ENCODE peak calls at places on chromosomes 1 and 21, in nine cellular contexts. V, F, W, X, E, O, M, B and K are unnamed samples.

GRCh38 chr21:34813266-34813886 is 144.6 kb downstream of the CLIC6 start:
- DNase-seq in O (peak; percentile 28), E (no peak), F (no peak), W (no peak), X (no peak), V (no peak), M (no peak), B (no peak), K (peak; percentile 62)

GRCh38 chr1:241749924-241750695 is 97.9 kb upstream of the EXO1 start:
- DNase-seq in X (no peak), F (no peak), B (no peak), O (no peak), W (no peak), M (no peak), V (no peak), E (no peak), K (no peak)

GRCh38 chr1:170518965-170519364 is 13.0 kb upstream of the GORAB start:
- DNase-seq in O (no peak), X (no peak), E (no peak), V (no peak), M (no peak), W (no peak), F (no peak), B (no peak), K (no peak)

GRCh38 chr1:3403011-3403345 is 51.5 kb upstream of the ARHGEF16 start:
- DNase-seq in V (no peak), B (no peak), F (no peak), M (no peak), W (no peak), E (no peak), O (no peak), X (no peak), K (no peak)

GRCh38 chr1:1197551-1198422 is 8.6 kb downstream of the TNFRSF18 start:
- DNase-seq in O (no peak), X (peak; percentile 51), E (peak; percentile 7), B (no peak), W (no peak), M (no peak), V (peak; percentile 64), F (no peak), K (no peak)

GRCh38 chr1:155984341-155984740 is 6.0 kb upstream of the ARHGEF2 start:
- DNase-seq in F (no peak), E (no peak), W (no peak), O (no peak), M (no peak), V (no peak), B (no peak), X (no peak), K (no peak)

GRCh38 chr1:31802190-31803150 is 13.4 kb downstream of the SPOCD1 start:
- DNase-seq in W (no peak), E (no peak), V (peak; percentile 18), X (no peak), O (no peak), B (no peak), F (no peak), M (no peak), K (no peak)

GRCh38 chr1:59788825-59789224 is 25.9 kb upstream of the HOOK1 start:
- DNase-seq in E (no peak), B (no peak), X (no peak), M (no peak), W (no peak), F (no peak), O (no peak), V (no peak), K (no peak)

GRCh38 chr21:29219165-29219770 is 79.5 kb upstream of the BACH1 start:
- DNase-seq in W (no peak), B (no peak), O (no peak), E (peak; percentile 44), X (no peak), V (no peak), F (peak; percentile 59), M (no peak), K (no peak)

GRCh38 chr1:158353333-158354038 is at the start of gene CD1E:
- DNase-seq in O (peak; percentile 28), F (no peak), W (no peak), B (no peak), M (no peak), E (no peak), X (no peak), V (no peak), K (no peak)

GRCh38 chr1:40633563-40634376 is 31.7 kb downstream of the RIMS3 start:
- DNase-seq in V (no peak), X (no peak), B (no peak), W (no peak), O (no peak), E (peak; percentile 37), F (no peak), M (peak; percentile 54), K (no peak)

GRCh38 chr1:47637111-47637685 is 199.4 kb downstream of the FOXD2 start:
- DNase-seq in V (no peak), M (no peak), F (no peak), E (no peak), X (no peak), O (no peak), W (no peak), B (no peak), K (no peak)

GRCh38 chr1:119711804-119712341 is at the start of gene PHGDH:
- DNase-seq in F (peak; percentile 78), E (peak; percentile 60), V (no peak), W (peak; percentile 82), B (peak; percentile 45), M (peak; percentile 76), X (peak; percentile 76), O (peak; percentile 91), K (peak; percentile 25)

GRCh38 chr1:206912445-206913095 is 9.2 kb downstream of the FCMR start:
- DNase-seq in X (no peak), W (peak; percentile 87), E (peak; percentile 77), M (peak; percentile 76), O (peak; percentile 75), V (peak; percentile 73), B (peak; percentile 73), F (peak; percentile 78), K (peak; percentile 69)
- TF ChIP-seq CTCF in X (peak; percentile 89), W (peak; percentile 79), E (peak; percentile 88), M (peak; percentile 88), O (peak; percentile 68), V (peak; percentile 94), B (peak; percentile 87), F (peak; percentile 93), K (peak; percentile 87)

GRCh38 chr1:147834189-147834588 is 68.4 kb upstream of the GJA8 start:
- DNase-seq in E (no peak), O (no peak), W (no peak), F (no peak), M (no peak), X (no peak), V (no peak), B (no peak), K (no peak)

GRCh38 chr1:147837129-147837776 is 65.3 kb upstream of the GJA8 start:
- DNase-seq in W (no peak), F (no peak), V (no peak), M (no peak), O (no peak), E (no peak), X (no peak), B (no peak), K (no peak)

GRCh38 chr1:147834810-147835209 is 67.8 kb upstream of the GJA8 start:
- DNase-seq in F (no peak), X (no peak), E (no peak), O (no peak), V (no peak), B (no peak), W (no peak), M (no peak), K (no peak)

GRCh38 chr1:147840909-147841308 is 61.7 kb upstream of the GJA8 start:
- DNase-seq in X (no peak), E (no peak), W (peak; percentile 10), F (no peak), O (peak; percentile 19), M (no peak), V (no peak), B (no peak), K (no peak)

DNA sequence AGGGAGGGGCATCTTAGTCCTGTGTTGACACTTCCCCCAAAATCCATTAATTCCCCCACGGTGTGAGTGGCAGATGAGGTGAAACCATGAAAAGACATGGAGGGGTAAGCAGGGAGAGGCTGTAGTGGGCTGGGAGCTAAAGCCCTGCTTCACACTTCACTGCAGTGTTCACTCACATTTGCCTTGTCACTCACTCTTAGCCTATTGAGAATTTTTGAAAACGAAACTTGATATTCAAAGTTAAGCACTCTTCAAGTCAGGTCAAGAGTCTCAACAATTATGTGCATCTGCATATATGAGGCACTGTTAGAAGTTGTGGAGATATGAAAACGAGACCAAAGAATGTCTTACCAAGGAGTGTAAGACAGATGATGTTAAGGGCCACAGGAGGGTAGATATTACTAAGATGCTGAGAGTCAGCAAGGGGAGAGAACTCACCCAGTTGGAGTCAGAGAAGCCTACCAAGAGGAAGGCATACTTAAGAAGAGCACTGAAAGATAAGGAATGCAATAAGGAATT is 64.7 kb upstream of the GJA8 start:
- DNase-seq in M (no peak), E (no peak), W (no peak), X (no peak), V (no peak), F (no peak), B (no peak), O (no peak), K (no peak)
- H3K4me3 ChIP-seq in M (no peak overlapping the region), E (no peak overlapping the region), W (no peak overlapping the region), X (no peak overlapping the region), V (no peak overlapping the region), F (no peak overlapping the region), B (no peak overlapping the region), O (no peak overlapping the region), K (no peak overlapping the region)

GRCh38 chr1:33433509-33434362 is 2.8 kb upstream of the PHC2 start:
- DNase-seq in E (peak; percentile 54), B (peak; percentile 32), O (peak; percentile 98), X (no peak), F (peak; percentile 20), V (no peak), M (peak; percentile 97), W (peak; percentile 16), K (peak; percentile 35)
- TF ChIP-seq POLR2A in E (no peak), B (no peak), O (no peak), X (no peak), F (no peak), V (no peak), M (no peak), W (no peak), K (no peak)

GRCh38 chr1:36097693-36098585 is 9.2 kb downstream of the ADPRS start:
- DNase-seq in F (no peak), V (no peak), E (no peak), B (no peak), M (no peak), X (no peak), W (no peak), O (no peak), K (no peak)

GRCh38 chr1:36098650-36099365 is 10.1 kb downstream of the ADPRS start:
- DNase-seq in B (no peak), W (no peak), X (no peak), E (no peak), V (no peak), F (no peak), O (no peak), M (no peak), K (no peak)

GRCh38 chr1:36095760-36096405 is 7.2 kb downstream of the ADPRS start:
- DNase-seq in F (no peak), V (peak; percentile 47), X (no peak), W (no peak), E (no peak), B (no peak), M (no peak), O (peak; percentile 51), K (no peak)

GRCh38 chr1:36094621-36095061 is 5.9 kb downstream of the ADPRS start:
- DNase-seq in F (no peak), E (no peak), W (no peak), M (no peak), B (no peak), V (peak; percentile 42), O (no peak), X (no peak), K (no peak)

GRCh38 chr1:36096500-36097412 is 8.1 kb downstream of the ADPRS start:
- DNase-seq in M (no peak), X (no peak), W (no peak), V (no peak), E (no peak), O (peak; percentile 60), B (no peak), F (no peak), K (no peak)
- TF ChIP-seq CTCF in M (no peak), X (no peak), W (no peak), V (no peak), E (no peak), O (peak; percentile 2), B (no peak), F (no peak), K (no peak)